ENCODE peak calls at places on chromosomes 13 and 19, in nine cellular contexts. One of them, this sample, is unnamed.
A peak's percentile ranks its signal among the peaks of the same experiment; 100 is the strongest.

GRCh38 chr19:27674701-27675100 is 1538.2 kb downstream of the UQCRFS1 start:
- DNase-seq in upper lobe of right lung: no peak
- DNase-seq in uterus: no peak
- DNase-seq in fibroblast of mammary gland: no peak
- DNase-seq in AG04450: no peak
- DNase-seq in fibroblast of lung: no peak
- DNase-seq in ascending aorta: no peak
- DNase-seq in lung: peak; percentile 24
- DNase-seq in heart right ventricle: no peak
- DNase-seq in this sample: no peak

GRCh38 chr19:18603958-18604819 is 2.4 kb downstream of the CRLF1 start:
- DNase-seq in heart right ventricle: no peak
- DNase-seq in fibroblast of lung: no peak
- DNase-seq in AG04450: no peak
- DNase-seq in uterus: no peak
- DNase-seq in upper lobe of right lung: no peak
- DNase-seq in ascending aorta: no peak
- DNase-seq in lung: no peak
- DNase-seq in fibroblast of mammary gland: no peak
- DNase-seq in this sample: no peak

GRCh38 chr13:31433201-31433600 is 233.4 kb downstream of the B3GLCT start:
- DNase-seq in heart right ventricle: no peak
- DNase-seq in AG04450: no peak
- DNase-seq in lung: no peak
- DNase-seq in fibroblast of mammary gland: peak; percentile 51
- DNase-seq in fibroblast of lung: no peak
- DNase-seq in ascending aorta: no peak
- DNase-seq in upper lobe of right lung: no peak
- DNase-seq in uterus: no peak
- DNase-seq in this sample: no peak

GRCh38 chr19:14614099-14614412 is 31.2 kb downstream of the CLEC17A start:
- DNase-seq in ascending aorta: no peak
- DNase-seq in AG04450: no peak
- DNase-seq in heart right ventricle: no peak
- DNase-seq in upper lobe of right lung: peak; percentile 73
- DNase-seq in lung: peak; percentile 29
- DNase-seq in uterus: no peak
- DNase-seq in fibroblast of mammary gland: no peak
- DNase-seq in fibroblast of lung: no peak
- DNase-seq in this sample: no peak

GRCh38 chr13:108069521-108070210 is 145.7 kb downstream of the LIG4 start:
- DNase-seq in uterus: no peak
- DNase-seq in fibroblast of lung: no peak
- DNase-seq in lung: no peak
- DNase-seq in heart right ventricle: no peak
- DNase-seq in fibroblast of mammary gland: no peak
- DNase-seq in AG04450: no peak
- DNase-seq in ascending aorta: no peak
- DNase-seq in upper lobe of right lung: no peak
- DNase-seq in this sample: no peak

GRCh38 chr19:52527954-52528326 is 472 bp downstream of the ZNF808 start:
- DNase-seq in fibroblast of mammary gland: peak; percentile 2
- DNase-seq in heart right ventricle: no peak
- DNase-seq in ascending aorta: no peak
- DNase-seq in upper lobe of right lung: peak; percentile 66
- DNase-seq in uterus: peak; percentile 20
- DNase-seq in lung: no peak
- DNase-seq in fibroblast of lung: peak; percentile 2
- DNase-seq in AG04450: no peak
- DNase-seq in this sample: peak; percentile 0

GRCh38 chr19:8458380-8458779 is 13.6 kb downstream of the HNRNPM start:
- DNase-seq in lung: no peak
- DNase-seq in heart right ventricle: no peak
- DNase-seq in ascending aorta: no peak
- DNase-seq in fibroblast of mammary gland: no peak
- DNase-seq in uterus: no peak
- DNase-seq in upper lobe of right lung: no peak
- DNase-seq in AG04450: no peak
- DNase-seq in fibroblast of lung: no peak
- DNase-seq in this sample: no peak

GRCh38 chr19:42111384-42111783 is 20.9 kb downstream of the POU2F2 start:
- DNase-seq in heart right ventricle: no peak
- DNase-seq in AG04450: no peak
- DNase-seq in lung: no peak
- DNase-seq in upper lobe of right lung: no peak
- DNase-seq in ascending aorta: no peak
- DNase-seq in uterus: no peak
- DNase-seq in fibroblast of lung: no peak
- DNase-seq in fibroblast of mammary gland: peak; percentile 97
- DNase-seq in this sample: no peak

GRCh38 chr13:113930711-113931637 is 42.9 kb downstream of the C13orf46 start:
- DNase-seq in fibroblast of lung: no peak
- DNase-seq in fibroblast of mammary gland: no peak
- DNase-seq in heart right ventricle: no peak
- DNase-seq in ascending aorta: peak; percentile 60
- DNase-seq in upper lobe of right lung: peak; percentile 62
- DNase-seq in lung: no peak
- DNase-seq in uterus: peak; percentile 11
- DNase-seq in AG04450: no peak
- DNase-seq in this sample: no peak

GRCh38 chr13:65342938-65343337 is 1887.2 kb downstream of the PCDH9 start:
- DNase-seq in heart right ventricle: no peak
- DNase-seq in fibroblast of mammary gland: no peak
- DNase-seq in AG04450: no peak
- DNase-seq in lung: no peak
- DNase-seq in ascending aorta: no peak
- DNase-seq in fibroblast of lung: peak; percentile 22
- DNase-seq in uterus: no peak
- DNase-seq in upper lobe of right lung: no peak
- DNase-seq in this sample: no peak

GRCh38 chr19:23802290-23802689 is 43.6 kb upstream of the ZNF681 start:
- DNase-seq in fibroblast of mammary gland: no peak
- DNase-seq in heart right ventricle: no peak
- DNase-seq in uterus: no peak
- DNase-seq in AG04450: no peak
- DNase-seq in ascending aorta: no peak
- DNase-seq in lung: no peak
- DNase-seq in fibroblast of lung: no peak
- DNase-seq in upper lobe of right lung: no peak
- DNase-seq in this sample: no peak

GRCh38 chr13:43785681-43786471 is 896 bp downstream of the ENOX1 start:
- DNase-seq in fibroblast of lung: peak; percentile 77
- DNase-seq in lung: peak; percentile 66
- DNase-seq in fibroblast of mammary gland: peak; percentile 78
- DNase-seq in AG04450: peak; percentile 18
- DNase-seq in ascending aorta: peak; percentile 80
- DNase-seq in uterus: peak; percentile 86
- DNase-seq in upper lobe of right lung: peak; percentile 70
- DNase-seq in heart right ventricle: peak; percentile 88
- DNase-seq in this sample: peak; percentile 68

DNA sequence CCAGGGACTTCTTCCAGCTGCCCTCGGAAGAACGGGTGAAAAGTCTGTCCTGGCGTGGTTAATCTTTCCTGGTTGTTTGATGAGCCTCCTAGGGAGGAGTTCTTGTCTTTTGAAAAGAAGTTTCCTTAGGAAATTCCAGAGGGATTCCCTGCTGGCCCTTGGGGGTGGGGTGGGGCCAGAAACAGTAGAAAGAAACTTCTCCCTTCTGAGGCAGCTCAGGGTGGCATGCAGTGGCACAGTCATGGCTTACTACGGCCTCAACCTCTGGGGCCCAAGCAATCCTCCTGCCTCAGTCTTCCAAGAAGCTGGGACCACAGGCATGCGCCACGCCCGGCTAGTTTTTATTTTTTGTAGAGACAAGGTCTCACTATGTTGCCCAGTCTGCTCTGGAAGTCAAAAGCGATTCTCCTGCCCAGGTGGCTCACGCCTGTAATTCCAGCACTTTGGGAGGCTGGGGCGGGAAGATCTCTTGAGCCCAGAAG is 1.5 kb downstream of the ZNF101 start:
- DNase-seq in uterus: no peak
- DNase-seq in fibroblast of lung: no peak
- DNase-seq in lung: no peak
- DNase-seq in upper lobe of right lung: no peak
- DNase-seq in AG04450: no peak
- DNase-seq in fibroblast of mammary gland: no peak
- DNase-seq in ascending aorta: no peak
- DNase-seq in heart right ventricle: no peak
- DNase-seq in this sample: no peak
- H3K4me3 ChIP-seq in uterus: no peak overlapping the region
- H3K4me3 ChIP-seq in fibroblast of lung: no peak overlapping the region
- H3K4me3 ChIP-seq in lung: no peak overlapping the region
- H3K4me3 ChIP-seq in upper lobe of right lung: peak overlapping the region; percentile 96
- H3K4me3 ChIP-seq in AG04450: no peak overlapping the region
- H3K4me3 ChIP-seq in fibroblast of mammary gland: peak overlapping the region; percentile 82
- H3K4me3 ChIP-seq in ascending aorta: no peak overlapping the region
- H3K4me3 ChIP-seq in heart right ventricle: no peak overlapping the region
- H3K4me3 ChIP-seq in this sample: no peak overlapping the region

GRCh38 chr13:74006666-74007065 is 127.5 kb downstream of the KLF12 start:
- DNase-seq in upper lobe of right lung: no peak
- DNase-seq in fibroblast of mammary gland: no peak
- DNase-seq in uterus: no peak
- DNase-seq in heart right ventricle: no peak
- DNase-seq in fibroblast of lung: no peak
- DNase-seq in lung: no peak
- DNase-seq in AG04450: no peak
- DNase-seq in ascending aorta: no peak
- DNase-seq in this sample: no peak

GRCh38 chr13:74015137-74015536 is 119.1 kb downstream of the KLF12 start:
- DNase-seq in fibroblast of lung: peak; percentile 10
- DNase-seq in ascending aorta: no peak
- DNase-seq in AG04450: no peak
- DNase-seq in fibroblast of mammary gland: peak; percentile 35
- DNase-seq in heart right ventricle: no peak
- DNase-seq in lung: no peak
- DNase-seq in uterus: no peak
- DNase-seq in upper lobe of right lung: no peak
- DNase-seq in this sample: no peak

GRCh38 chr13:74005320-74006154 is 128.7 kb downstream of the KLF12 start:
- DNase-seq in lung: no peak
- DNase-seq in upper lobe of right lung: no peak
- DNase-seq in uterus: no peak
- DNase-seq in heart right ventricle: no peak
- DNase-seq in ascending aorta: no peak
- DNase-seq in fibroblast of mammary gland: no peak
- DNase-seq in AG04450: no peak
- DNase-seq in fibroblast of lung: no peak
- DNase-seq in this sample: no peak

GRCh38 chr13:74003374-74003773 is 130.8 kb downstream of the KLF12 start:
- DNase-seq in fibroblast of lung: peak; percentile 8
- DNase-seq in uterus: no peak
- DNase-seq in AG04450: no peak
- DNase-seq in heart right ventricle: no peak
- DNase-seq in upper lobe of right lung: no peak
- DNase-seq in fibroblast of mammary gland: no peak
- DNase-seq in lung: no peak
- DNase-seq in ascending aorta: no peak
- DNase-seq in this sample: no peak

DNA sequence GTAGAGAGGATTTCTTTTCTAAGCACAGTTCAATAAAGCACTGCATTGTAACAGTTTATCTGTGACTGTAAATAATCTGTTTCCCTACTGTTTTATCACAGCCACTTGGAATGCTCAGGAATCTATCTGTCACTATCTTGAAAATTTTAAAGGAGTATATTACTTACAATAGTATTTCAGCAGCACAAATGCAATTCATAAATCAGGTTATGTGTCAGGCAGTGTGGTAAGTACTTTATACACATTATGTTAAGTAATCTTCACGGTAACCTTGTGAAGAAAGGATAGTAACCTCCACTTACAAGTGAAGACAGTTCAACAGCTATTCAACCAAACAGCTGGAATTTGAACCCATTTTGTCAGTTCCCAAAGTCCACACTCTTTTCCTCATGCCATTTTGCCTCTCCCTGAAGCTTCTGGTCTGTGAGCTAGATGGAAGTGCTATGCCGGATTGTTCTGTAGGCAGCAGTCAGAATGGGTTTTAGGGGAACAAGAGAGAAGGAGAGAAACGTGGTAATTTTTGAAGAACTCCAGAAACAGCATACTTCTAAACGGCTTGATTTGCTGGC is 125.0 kb downstream of the KLF12 start:
- DNase-seq in upper lobe of right lung: no peak
- DNase-seq in heart right ventricle: no peak
- DNase-seq in ascending aorta: no peak
- DNase-seq in lung: no peak
- DNase-seq in fibroblast of mammary gland: no peak
- DNase-seq in AG04450: no peak
- DNase-seq in fibroblast of lung: no peak
- DNase-seq in uterus: no peak
- DNase-seq in this sample: no peak
- TF ChIP-seq CTCF in upper lobe of right lung: no peak
- TF ChIP-seq CTCF in heart right ventricle: no peak
- TF ChIP-seq CTCF in ascending aorta: no peak
- TF ChIP-seq CTCF in lung: no peak
- TF ChIP-seq CTCF in fibroblast of mammary gland: no peak
- TF ChIP-seq CTCF in AG04450: no peak
- TF ChIP-seq CTCF in fibroblast of lung: no peak
- TF ChIP-seq CTCF in uterus: no peak
- TF ChIP-seq CTCF in this sample: no peak

DNA sequence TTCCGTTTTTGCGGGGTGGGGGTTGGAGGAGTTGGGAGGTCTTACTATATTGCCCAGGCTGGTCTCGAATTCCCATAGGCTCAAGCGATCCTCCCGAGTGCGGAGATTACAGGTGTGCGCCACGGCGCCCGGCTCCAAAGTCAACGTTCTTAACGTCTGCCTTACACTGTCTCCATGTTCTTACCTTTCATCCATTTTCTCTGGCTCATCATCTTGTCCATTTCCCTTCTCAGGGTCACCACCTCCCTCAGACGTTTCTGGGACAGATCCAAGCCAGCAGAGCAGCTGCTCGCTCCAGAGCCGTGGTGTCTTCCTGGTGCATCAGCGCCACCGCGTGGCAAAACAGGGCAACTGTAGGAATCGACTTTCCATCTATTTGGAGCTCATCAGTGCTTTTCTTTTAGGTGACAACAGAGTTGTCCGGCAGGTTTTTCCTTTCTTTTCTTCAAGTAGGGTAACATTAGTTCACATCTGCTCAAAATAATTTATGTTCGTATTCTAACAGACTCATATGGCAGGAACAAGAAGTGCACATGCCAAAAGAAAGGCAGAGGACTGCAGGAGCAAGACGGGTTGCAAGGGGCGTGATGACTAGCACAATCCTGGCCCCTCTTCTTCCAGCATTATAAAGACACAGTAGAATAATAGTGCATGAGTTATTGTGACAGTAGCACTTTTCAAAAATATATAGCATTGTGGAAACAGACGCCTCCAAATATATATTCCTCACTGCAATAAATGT is 103.1 kb upstream of the ABCC4 start:
- DNase-seq in AG04450: peak; percentile 55
- DNase-seq in upper lobe of right lung: peak; percentile 88
- DNase-seq in fibroblast of mammary gland: peak; percentile 81
- DNase-seq in ascending aorta: peak; percentile 86
- DNase-seq in fibroblast of lung: peak; percentile 76
- DNase-seq in lung: peak; percentile 82
- DNase-seq in uterus: peak; percentile 67
- DNase-seq in heart right ventricle: peak; percentile 82
- DNase-seq in this sample: peak; percentile 79
- H3K4me3 ChIP-seq in AG04450: peak overlapping the region; percentile 57
- H3K4me3 ChIP-seq in upper lobe of right lung: peak overlapping the region; percentile 43
- H3K4me3 ChIP-seq in fibroblast of mammary gland: peak overlapping the region; percentile 23
- H3K4me3 ChIP-seq in ascending aorta: peak overlapping the region; percentile 49
- H3K4me3 ChIP-seq in fibroblast of lung: peak overlapping the region; percentile 21
- H3K4me3 ChIP-seq in lung: no peak overlapping the region
- H3K4me3 ChIP-seq in uterus: no peak overlapping the region
- H3K4me3 ChIP-seq in heart right ventricle: no peak overlapping the region
- H3K4me3 ChIP-seq in this sample: peak overlapping the region; percentile 46

GRCh38 chr13:46010148-46010547 is 42.4 kb downstream of the ZC3H13 start:
- DNase-seq in upper lobe of right lung: no peak
- DNase-seq in fibroblast of lung: peak; percentile 9
- DNase-seq in ascending aorta: no peak
- DNase-seq in fibroblast of mammary gland: peak; percentile 17
- DNase-seq in lung: no peak
- DNase-seq in AG04450: no peak
- DNase-seq in heart right ventricle: no peak
- DNase-seq in uterus: no peak
- DNase-seq in this sample: peak; percentile 4
- TF ChIP-seq CTCF in upper lobe of right lung: no peak
- TF ChIP-seq CTCF in fibroblast of lung: peak; percentile 35
- TF ChIP-seq CTCF in ascending aorta: no peak
- TF ChIP-seq CTCF in fibroblast of mammary gland: peak; percentile 45
- TF ChIP-seq CTCF in lung: no peak
- TF ChIP-seq CTCF in AG04450: peak; percentile 39
- TF ChIP-seq CTCF in heart right ventricle: no peak
- TF ChIP-seq CTCF in uterus: no peak
- TF ChIP-seq CTCF in this sample: peak; percentile 42

This sample was measured in astrocyte of the spinal cord.